ENCODE peak calls at places on chromosomes 4 and X, in five cellular contexts. D is activated T-helper 1 cell treated with anti-CD3 and anti-CD28 coated beads, Interleukin-2, amount 50 U/mL, for 16 hours; G is HCT116; T is activated naive CD4-positive, alpha-beta T cell treated with anti-CD3 and anti-CD28 coated beads for 36 hours; Y is IMR-90. I is an unnamed sample.

GRCh38 chr4:187504974-187505797 is 490.4 kb upstream of the ZFP42 start:
- DNase-seq in D (no peak), G (no peak), T (no peak), Y (no peak), I (no peak)

GRCh38 chr4:21749936-21750335 is 198.6 kb downstream of the KCNIP4 start:
- DNase-seq in D (no peak), G (no peak), T (no peak), Y (no peak), I (no peak)

GRCh38 chrX:101025126-101025525 is 26.8 kb downstream of the TRMT2B start:
- DNase-seq in D (no peak), G (no peak), T (no peak), Y (peak; percentile 58), I (no peak)

GRCh38 chr4:4496604-4497372 is 45.1 kb downstream of the STX18 start:
- DNase-seq in D (no peak), G (no peak), T (no peak), Y (no peak), I (no peak)

GRCh38 chrX:9349572-9350259 is 115.1 kb upstream of the TBL1X start:
- DNase-seq in D (no peak), G (no peak), T (no peak), Y (peak; percentile 75), I (no peak)

GRCh38 chrX:41449615-41450014 is 2.5 kb downstream of the NYX start:
- DNase-seq in D (no peak), G (no peak), T (peak; percentile 13), Y (peak; percentile 24), I (peak; percentile 46)

GRCh38 chrX:115332832-115333231 is 43.3 kb downstream of the LUZP4 start:
- DNase-seq in D (no peak), G (no peak), T (no peak), Y (no peak), I (no peak)

GRCh38 chr4:169244210-169244609 is 26.5 kb downstream of the SH3RF1 start:
- DNase-seq in D (no peak), G (no peak), T (no peak), Y (no peak), I (no peak)

GRCh38 chr4:113784497-113785254 is 23.1 kb upstream of the CAMK2D start:
- DNase-seq in D (no peak), G (peak; percentile 6), T (no peak), Y (peak; percentile 99), I (peak; percentile 85)

GRCh38 chr4:87540176-87541058 is 11.2 kb upstream of the SPARCL1 start:
- DNase-seq in D (no peak), G (no peak), T (no peak), Y (peak; percentile 56), I (no peak)

GRCh38 chrX:45767021-45767491 is 566.4 kb upstream of the DIPK2B start:
- DNase-seq in D (no peak), G (no peak), T (no peak), Y (peak; percentile 43), I (no peak)

GRCh38 chrX:8815460-8816065 is 14.4 kb upstream of the FAM9A start:
- DNase-seq in D (no peak), G (peak; percentile 2), T (peak; percentile 8), Y (peak; percentile 40), I (no peak)

GRCh38 chr4:5186584-5187170 is 135.4 kb downstream of the STK32B start:
- DNase-seq in D (no peak), G (no peak), T (no peak), Y (no peak), I (no peak)

GRCh38 chr4:78654809-78655208 is 103.2 kb downstream of the ANXA3 start:
- DNase-seq in D (no peak), G (no peak), T (no peak), Y (peak; percentile 58), I (no peak)

GRCh38 chrX:117510453-117510852 is 606.2 kb downstream of the KLHL13 start:
- DNase-seq in D (no peak), G (no peak), T (no peak), Y (no peak), I (no peak)

GRCh38 chr4:158285429-158286216 is 75.3 kb downstream of the TMEM144 start:
- DNase-seq in D (no peak), G (no peak), T (no peak), Y (no peak), I (no peak)

GRCh38 chr4:41483771-41484170 is 54.2 kb upstream of the LIMCH1 start:
- DNase-seq in D (no peak), G (no peak), T (no peak), Y (no peak), I (no peak)